ENCODE peak calls at places on chromosomes 11 and 22, in ten cellular contexts. One of them, this sample, is unnamed.

GRCh38 chr11:114036156-114036811 is 23.2 kb upstream of the ZBTB16 start:
- DNase-seq in B cell: peak; percentile 62
- DNase-seq in endothelial cell: peak; percentile 93
- DNase-seq in H9: peak; percentile 93
- DNase-seq in astrocyte of the spinal cord: peak; percentile 69
- DNase-seq in mucosa of descending colon: peak; percentile 86
- DNase-seq in spleen: peak; percentile 94
- DNase-seq in A549: peak; percentile 72
- DNase-seq in stomach: peak; percentile 92
- DNase-seq in thyroid gland: peak; percentile 91
- DNase-seq in this sample: peak; percentile 47

GRCh38 chr11:115463606-115464005 is 40.6 kb downstream of the CADM1 start:
- DNase-seq in B cell: no peak
- DNase-seq in endothelial cell: no peak
- DNase-seq in H9: no peak
- DNase-seq in astrocyte of the spinal cord: no peak
- DNase-seq in mucosa of descending colon: no peak
- DNase-seq in spleen: no peak
- DNase-seq in A549: no peak
- DNase-seq in stomach: no peak
- DNase-seq in thyroid gland: no peak
- DNase-seq in this sample: no peak

GRCh38 chr11:45741582-45741981 is 63.4 kb upstream of the SLC35C1 start:
- DNase-seq in B cell: no peak
- DNase-seq in endothelial cell: no peak
- DNase-seq in H9: no peak
- DNase-seq in astrocyte of the spinal cord: no peak
- DNase-seq in mucosa of descending colon: no peak
- DNase-seq in spleen: no peak
- DNase-seq in A549: no peak
- DNase-seq in stomach: no peak
- DNase-seq in thyroid gland: no peak
- DNase-seq in this sample: no peak

GRCh38 chr11:88105952-88106351 is 69.3 kb downstream of the RAB38 start:
- DNase-seq in B cell: no peak
- DNase-seq in endothelial cell: no peak
- DNase-seq in H9: no peak
- DNase-seq in astrocyte of the spinal cord: no peak
- DNase-seq in mucosa of descending colon: no peak
- DNase-seq in spleen: no peak
- DNase-seq in A549: no peak
- DNase-seq in stomach: no peak
- DNase-seq in thyroid gland: no peak
- DNase-seq in this sample: no peak

GRCh38 chr11:101091781-101092180 is 37.8 kb downstream of the PGR start:
- DNase-seq in B cell: no peak
- DNase-seq in endothelial cell: no peak
- DNase-seq in H9: no peak
- DNase-seq in astrocyte of the spinal cord: no peak
- DNase-seq in mucosa of descending colon: no peak
- DNase-seq in spleen: no peak
- DNase-seq in A549: no peak
- DNase-seq in stomach: no peak
- DNase-seq in thyroid gland: no peak
- DNase-seq in this sample: peak; percentile 3

GRCh38 chr11:73257342-73258103 is 14.6 kb upstream of the P2RY6 start:
- DNase-seq in B cell: no peak
- DNase-seq in endothelial cell: no peak
- DNase-seq in H9: peak; percentile 33
- DNase-seq in astrocyte of the spinal cord: peak; percentile 94
- DNase-seq in mucosa of descending colon: no peak
- DNase-seq in spleen: no peak
- DNase-seq in A549: peak; percentile 77
- DNase-seq in stomach: peak; percentile 25
- DNase-seq in thyroid gland: peak; percentile 93
- DNase-seq in this sample: no peak

GRCh38 chr11:60498853-60499252 is 6.3 kb downstream of the MS4A12 start:
- DNase-seq in B cell: peak; percentile 81
- DNase-seq in endothelial cell: no peak
- DNase-seq in H9: no peak
- DNase-seq in astrocyte of the spinal cord: no peak
- DNase-seq in mucosa of descending colon: peak; percentile 69
- DNase-seq in spleen: peak; percentile 82
- DNase-seq in A549: no peak
- DNase-seq in stomach: no peak
- DNase-seq in thyroid gland: peak; percentile 57
- DNase-seq in this sample: no peak

GRCh38 chr11:116062526-116063171 is 558.4 kb upstream of the CADM1 start:
- DNase-seq in B cell: no peak
- DNase-seq in endothelial cell: no peak
- DNase-seq in H9: no peak
- DNase-seq in astrocyte of the spinal cord: no peak
- DNase-seq in mucosa of descending colon: no peak
- DNase-seq in spleen: no peak
- DNase-seq in A549: no peak
- DNase-seq in stomach: no peak
- DNase-seq in thyroid gland: no peak
- DNase-seq in this sample: peak; percentile 27

DNA sequence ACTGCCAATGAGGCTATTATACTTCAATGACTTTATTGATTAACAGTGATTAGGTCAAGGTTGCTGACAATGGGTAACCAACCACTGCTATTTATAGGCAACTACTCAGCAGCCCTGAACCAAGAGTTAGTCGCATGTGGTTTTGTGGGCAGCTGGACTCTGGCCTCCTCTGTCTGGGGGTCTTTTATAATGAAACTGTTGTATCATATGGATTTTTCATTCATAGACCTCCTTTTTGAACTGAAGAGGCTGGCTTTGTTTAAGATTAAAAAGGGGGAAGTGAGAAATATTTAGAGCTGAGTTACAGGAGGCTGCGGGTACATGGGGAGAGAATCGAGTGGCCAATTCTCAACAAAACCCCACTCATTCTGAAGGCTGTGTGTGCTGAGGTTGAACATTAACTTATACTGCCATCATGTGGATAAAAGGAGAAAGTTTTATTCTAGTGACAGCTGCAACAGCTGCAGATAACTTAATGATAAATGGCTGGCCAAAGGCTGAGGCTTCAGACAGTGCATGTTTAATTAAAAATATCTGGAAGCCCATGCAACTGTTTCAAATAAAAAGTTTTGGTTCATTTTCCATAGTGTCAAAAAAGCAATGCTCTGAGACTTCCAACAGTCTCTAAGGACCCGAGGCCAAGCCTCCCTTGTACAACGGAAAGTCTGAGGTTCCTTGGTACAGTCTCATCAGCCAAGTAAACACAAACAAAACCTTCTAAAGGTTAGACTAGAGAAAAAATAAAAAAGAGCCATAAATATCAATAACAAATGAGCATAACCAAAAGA is 682.6 kb downstream of the KCNA4 start:
- DNase-seq in B cell: no peak
- DNase-seq in endothelial cell: no peak
- DNase-seq in H9: peak; percentile 25
- DNase-seq in astrocyte of the spinal cord: peak; percentile 83
- DNase-seq in mucosa of descending colon: no peak
- DNase-seq in spleen: no peak
- DNase-seq in A549: peak; percentile 74
- DNase-seq in stomach: no peak
- DNase-seq in thyroid gland: no peak
- DNase-seq in this sample: peak; percentile 31
- TF ChIP-seq CTCF in B cell: no peak
- TF ChIP-seq CTCF in endothelial cell: no peak
- TF ChIP-seq CTCF in H9: peak; percentile 70
- TF ChIP-seq CTCF in astrocyte of the spinal cord: peak; percentile 43
- TF ChIP-seq CTCF in mucosa of descending colon: no peak
- TF ChIP-seq CTCF in spleen: peak; percentile 24
- TF ChIP-seq CTCF in A549: peak; percentile 79
- TF ChIP-seq CTCF in stomach: peak; percentile 10
- TF ChIP-seq CTCF in thyroid gland: no peak
- TF ChIP-seq CTCF in this sample: peak; percentile 66

GRCh38 chr22:22770280-22770871 is 117.2 kb upstream of the IGLL5 start:
- DNase-seq in B cell: no peak
- DNase-seq in endothelial cell: peak; percentile 76
- DNase-seq in H9: peak; percentile 78
- DNase-seq in astrocyte of the spinal cord: peak; percentile 4
- DNase-seq in mucosa of descending colon: no peak
- DNase-seq in spleen: no peak
- DNase-seq in A549: peak; percentile 30
- DNase-seq in stomach: peak; percentile 55
- DNase-seq in thyroid gland: peak; percentile 40
- DNase-seq in this sample: no peak
- TF ChIP-seq CTCF in B cell: peak; percentile 67
- TF ChIP-seq CTCF in endothelial cell: peak; percentile 76
- TF ChIP-seq CTCF in H9: peak; percentile 88
- TF ChIP-seq CTCF in astrocyte of the spinal cord: peak; percentile 78
- TF ChIP-seq CTCF in mucosa of descending colon: peak; percentile 64
- TF ChIP-seq CTCF in spleen: peak; percentile 74
- TF ChIP-seq CTCF in A549: peak; percentile 57
- TF ChIP-seq CTCF in stomach: peak; percentile 56
- TF ChIP-seq CTCF in thyroid gland: no peak
- TF ChIP-seq CTCF in this sample: peak; percentile 33

GRCh38 chr11:75814369-75814685 is 683 bp upstream of the UVRAG start:
- DNase-seq in B cell: no peak
- DNase-seq in endothelial cell: no peak
- DNase-seq in H9: no peak
- DNase-seq in astrocyte of the spinal cord: no peak
- DNase-seq in mucosa of descending colon: no peak
- DNase-seq in spleen: no peak
- DNase-seq in A549: no peak
- DNase-seq in stomach: no peak
- DNase-seq in thyroid gland: peak; percentile 89
- DNase-seq in this sample: no peak

GRCh38 chr11:75814686-75815344 is at the start of gene UVRAG:
- DNase-seq in B cell: peak; percentile 99
- DNase-seq in endothelial cell: peak; percentile 99
- DNase-seq in H9: peak; percentile 99
- DNase-seq in astrocyte of the spinal cord: peak; percentile 99
- DNase-seq in mucosa of descending colon: peak; percentile 99
- DNase-seq in spleen: peak; percentile 99
- DNase-seq in A549: peak; percentile 99
- DNase-seq in stomach: peak; percentile 98
- DNase-seq in thyroid gland: peak; percentile 99
- DNase-seq in this sample: peak; percentile 97

GRCh38 chr11:75816561-75817239 is 1.7 kb downstream of the UVRAG start:
- DNase-seq in B cell: no peak
- DNase-seq in endothelial cell: no peak
- DNase-seq in H9: no peak
- DNase-seq in astrocyte of the spinal cord: no peak
- DNase-seq in mucosa of descending colon: no peak
- DNase-seq in spleen: no peak
- DNase-seq in A549: no peak
- DNase-seq in stomach: no peak
- DNase-seq in thyroid gland: no peak
- DNase-seq in this sample: no peak

GRCh38 chr11:75813622-75814039 is 1.4 kb upstream of the UVRAG start:
- DNase-seq in B cell: no peak
- DNase-seq in endothelial cell: no peak
- DNase-seq in H9: no peak
- DNase-seq in astrocyte of the spinal cord: no peak
- DNase-seq in mucosa of descending colon: no peak
- DNase-seq in spleen: no peak
- DNase-seq in A549: no peak
- DNase-seq in stomach: no peak
- DNase-seq in thyroid gland: no peak
- DNase-seq in this sample: no peak

DNA sequence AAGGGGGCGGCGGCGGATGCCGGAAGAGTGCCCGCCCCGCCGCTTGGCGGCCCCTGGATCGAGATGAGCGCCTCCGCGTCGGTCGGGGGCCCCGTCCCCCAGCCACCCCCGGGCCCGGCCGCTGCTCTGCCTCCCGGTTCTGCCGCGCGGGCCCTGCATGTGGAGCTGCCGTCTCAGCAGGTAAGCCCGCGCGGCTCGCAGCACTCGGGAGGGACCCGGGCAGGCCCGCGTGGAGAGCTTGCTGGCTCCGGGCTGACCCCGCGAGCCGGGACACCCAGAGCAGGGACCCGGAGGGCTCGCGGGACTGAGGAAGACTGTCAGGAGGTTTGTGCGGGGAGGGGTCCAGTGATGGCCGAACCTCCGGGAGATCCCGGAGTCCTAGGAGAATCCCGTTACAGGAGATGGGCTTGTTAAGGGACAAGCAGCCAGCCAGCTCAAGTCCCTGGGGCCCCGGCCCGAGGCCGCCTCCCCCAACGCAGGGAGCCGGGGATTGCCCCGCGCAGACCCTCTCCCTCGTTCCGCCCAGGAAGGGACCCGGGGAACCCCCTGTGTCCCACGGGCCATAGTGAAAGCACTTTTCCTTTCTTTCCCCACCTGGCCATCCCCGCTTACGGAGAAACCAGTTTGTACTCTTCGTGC is 454 bp downstream of the UVRAG start:
- DNase-seq in B cell: peak; percentile 61
- DNase-seq in endothelial cell: peak; percentile 56
- DNase-seq in H9: peak; percentile 53
- DNase-seq in astrocyte of the spinal cord: peak; percentile 52
- DNase-seq in mucosa of descending colon: no peak
- DNase-seq in spleen: peak; percentile 95
- DNase-seq in A549: peak; percentile 27
- DNase-seq in stomach: peak; percentile 47
- DNase-seq in thyroid gland: peak; percentile 59
- DNase-seq in this sample: no peak
- TF ChIP-seq CTCF in B cell: no peak
- TF ChIP-seq CTCF in endothelial cell: no peak
- TF ChIP-seq CTCF in H9: no peak
- TF ChIP-seq CTCF in astrocyte of the spinal cord: no peak
- TF ChIP-seq CTCF in mucosa of descending colon: no peak
- TF ChIP-seq CTCF in spleen: no peak
- TF ChIP-seq CTCF in A549: no peak
- TF ChIP-seq CTCF in stomach: no peak
- TF ChIP-seq CTCF in thyroid gland: no peak
- TF ChIP-seq CTCF in this sample: no peak

GRCh38 chr11:84806354-84806753 is 820.8 kb downstream of the DLG2 start:
- DNase-seq in B cell: no peak
- DNase-seq in endothelial cell: no peak
- DNase-seq in H9: no peak
- DNase-seq in astrocyte of the spinal cord: no peak
- DNase-seq in mucosa of descending colon: no peak
- DNase-seq in spleen: no peak
- DNase-seq in A549: no peak
- DNase-seq in stomach: no peak
- DNase-seq in thyroid gland: no peak
- DNase-seq in this sample: no peak

GRCh38 chr11:84804026-84804425 is 823.1 kb downstream of the DLG2 start:
- DNase-seq in B cell: no peak
- DNase-seq in endothelial cell: no peak
- DNase-seq in H9: no peak
- DNase-seq in astrocyte of the spinal cord: no peak
- DNase-seq in mucosa of descending colon: no peak
- DNase-seq in spleen: no peak
- DNase-seq in A549: no peak
- DNase-seq in stomach: no peak
- DNase-seq in thyroid gland: no peak
- DNase-seq in this sample: no peak

GRCh38 chr11:84794663-84795443 is 832.3 kb downstream of the DLG2 start:
- DNase-seq in B cell: no peak
- DNase-seq in endothelial cell: no peak
- DNase-seq in H9: no peak
- DNase-seq in astrocyte of the spinal cord: no peak
- DNase-seq in mucosa of descending colon: no peak
- DNase-seq in spleen: no peak
- DNase-seq in A549: no peak
- DNase-seq in stomach: no peak
- DNase-seq in thyroid gland: no peak
- DNase-seq in this sample: no peak

GRCh38 chr11:84795698-84796097 is 831.4 kb downstream of the DLG2 start:
- DNase-seq in B cell: no peak
- DNase-seq in endothelial cell: no peak
- DNase-seq in H9: no peak
- DNase-seq in astrocyte of the spinal cord: no peak
- DNase-seq in mucosa of descending colon: no peak
- DNase-seq in spleen: peak; percentile 64
- DNase-seq in A549: no peak
- DNase-seq in stomach: no peak
- DNase-seq in thyroid gland: no peak
- DNase-seq in this sample: no peak

GRCh38 chr11:84800755-84801346 is 826.3 kb downstream of the DLG2 start:
- DNase-seq in B cell: no peak
- DNase-seq in endothelial cell: peak; percentile 22
- DNase-seq in H9: no peak
- DNase-seq in astrocyte of the spinal cord: peak; percentile 51
- DNase-seq in mucosa of descending colon: no peak
- DNase-seq in spleen: no peak
- DNase-seq in A549: peak; percentile 41
- DNase-seq in stomach: no peak
- DNase-seq in thyroid gland: no peak
- DNase-seq in this sample: no peak
- TF ChIP-seq CTCF in B cell: no peak
- TF ChIP-seq CTCF in endothelial cell: peak; percentile 48
- TF ChIP-seq CTCF in H9: peak; percentile 54
- TF ChIP-seq CTCF in astrocyte of the spinal cord: peak; percentile 28
- TF ChIP-seq CTCF in mucosa of descending colon: no peak
- TF ChIP-seq CTCF in spleen: no peak
- TF ChIP-seq CTCF in A549: peak; percentile 50
- TF ChIP-seq CTCF in stomach: no peak
- TF ChIP-seq CTCF in thyroid gland: no peak
- TF ChIP-seq CTCF in this sample: no peak

This sample was measured in GM13977.